ENCODE peak calls at places on chromosomes 13 and 19, in nine cellular contexts. R, Q, F, A, I, V, N, S and C are unnamed samples.
A peak's percentile ranks its signal among the peaks of the same experiment; 100 is the strongest.

GRCh38 chr19:42224940-42225717 is 5.0 kb downstream of the ZNF526 start:
- DNase-seq in R (no peak), Q (no peak), F (no peak), A (no peak), I (no peak), V (no peak), N (no peak), S (no peak), C (no peak)

GRCh38 chr19:34964598-34964997 is 569 bp upstream of the ZNF792 start:
- DNase-seq in R (no peak), Q (no peak), F (no peak), A (no peak), I (no peak), V (no peak), N (no peak), S (no peak), C (no peak)

GRCh38 chr19:15265849-15266248 is 33.6 kb upstream of the EPHX3 start:
- DNase-seq in R (peak; percentile 99), Q (peak; percentile 88), F (peak; percentile 82), A (peak; percentile 96), I (peak; percentile 48), V (no peak), N (peak; percentile 37), S (peak; percentile 90), C (peak; percentile 93)

GRCh38 chr19:49327878-49328544 is 3.0 kb upstream of the SLC6A16 start:
- DNase-seq in R (no peak), Q (peak; percentile 13), F (no peak), A (no peak), I (no peak), V (peak; percentile 30), N (peak; percentile 44), S (no peak), C (no peak)

GRCh38 chr19:10271543-10272086 is 695 bp downstream of the ICAM1 start:
- DNase-seq in R (no peak), Q (no peak), F (no peak), A (no peak), I (no peak), V (no peak), N (no peak), S (no peak), C (no peak)

GRCh38 chr19:21704320-21704719 is 63.1 kb downstream of the ZNF100 start:
- DNase-seq in R (no peak), Q (no peak), F (no peak), A (no peak), I (no peak), V (no peak), N (no peak), S (no peak), C (no peak)

GRCh38 chr13:79810671-79811070 is 329.7 kb downstream of the NDFIP2 start:
- DNase-seq in R (no peak), Q (no peak), F (no peak), A (peak; percentile 15), I (peak; percentile 22), V (peak; percentile 29), N (no peak), S (no peak), C (no peak)

GRCh38 chr13:43567608-43568007 is 219.2 kb downstream of the ENOX1 start:
- DNase-seq in R (no peak), Q (no peak), F (no peak), A (no peak), I (peak; percentile 16), V (no peak), N (no peak), S (no peak), C (no peak)

GRCh38 chr13:99526549-99526948 is 25.3 kb downstream of the TM9SF2 start:
- DNase-seq in R (no peak), Q (no peak), F (no peak), A (no peak), I (no peak), V (peak; percentile 5), N (no peak), S (no peak), C (no peak)

GRCh38 chr19:8612807-8613171 is 2.3 kb upstream of the ADAMTS10 start:
- DNase-seq in R (no peak), Q (no peak), F (no peak), A (no peak), I (no peak), V (no peak), N (no peak), S (no peak), C (no peak)

GRCh38 chr19:19049406-19049805 is 14.4 kb upstream of the SLC25A42 start:
- DNase-seq in R (no peak), Q (no peak), F (no peak), A (no peak), I (no peak), V (no peak), N (no peak), S (no peak), C (no peak)

GRCh38 chr19:18502633-18503294 is 19.1 kb downstream of the ELL start:
- DNase-seq in R (no peak), Q (no peak), F (no peak), A (no peak), I (no peak), V (no peak), N (no peak), S (peak; percentile 56), C (no peak)

GRCh38 chr13:111337206-111337605 is 16.8 kb downstream of the TEX29 start:
- DNase-seq in R (no peak), Q (no peak), F (no peak), A (peak; percentile 91), I (peak; percentile 70), V (no peak), N (no peak), S (no peak), C (no peak)

GRCh38 chr19:2171349-2172145 is 7.8 kb downstream of the DOT1L start:
- DNase-seq in R (peak; percentile 59), Q (no peak), F (no peak), A (no peak), I (no peak), V (peak; percentile 45), N (no peak), S (peak; percentile 73), C (peak; percentile 39)

GRCh38 chr19:39448271-39448670 is 2.9 kb downstream of the SUPT5H start:
- DNase-seq in R (no peak), Q (no peak), F (no peak), A (no peak), I (peak; percentile 71), V (no peak), N (no peak), S (no peak), C (no peak)

GRCh38 chr13:43058318-43058674 is 34.9 kb downstream of the DNAJC15 start:
- DNase-seq in R (no peak), Q (no peak), F (no peak), A (no peak), I (peak; percentile 92), V (no peak), N (peak; percentile 72), S (no peak), C (no peak)

GRCh38 chr13:43245374-43245964 is 222.1 kb downstream of the DNAJC15 start:
- DNase-seq in R (no peak), Q (no peak), F (no peak), A (peak; percentile 58), I (peak; percentile 63), V (no peak), N (no peak), S (no peak), C (no peak)

GRCh38 chr13:94595006-94595942 is 678 bp downstream of the TGDS start:
- DNase-seq in R (peak; percentile 23), Q (no peak), F (no peak), A (no peak), I (peak; percentile 30), V (peak; percentile 40), N (peak; percentile 11), S (no peak), C (peak; percentile 34)

DNA sequence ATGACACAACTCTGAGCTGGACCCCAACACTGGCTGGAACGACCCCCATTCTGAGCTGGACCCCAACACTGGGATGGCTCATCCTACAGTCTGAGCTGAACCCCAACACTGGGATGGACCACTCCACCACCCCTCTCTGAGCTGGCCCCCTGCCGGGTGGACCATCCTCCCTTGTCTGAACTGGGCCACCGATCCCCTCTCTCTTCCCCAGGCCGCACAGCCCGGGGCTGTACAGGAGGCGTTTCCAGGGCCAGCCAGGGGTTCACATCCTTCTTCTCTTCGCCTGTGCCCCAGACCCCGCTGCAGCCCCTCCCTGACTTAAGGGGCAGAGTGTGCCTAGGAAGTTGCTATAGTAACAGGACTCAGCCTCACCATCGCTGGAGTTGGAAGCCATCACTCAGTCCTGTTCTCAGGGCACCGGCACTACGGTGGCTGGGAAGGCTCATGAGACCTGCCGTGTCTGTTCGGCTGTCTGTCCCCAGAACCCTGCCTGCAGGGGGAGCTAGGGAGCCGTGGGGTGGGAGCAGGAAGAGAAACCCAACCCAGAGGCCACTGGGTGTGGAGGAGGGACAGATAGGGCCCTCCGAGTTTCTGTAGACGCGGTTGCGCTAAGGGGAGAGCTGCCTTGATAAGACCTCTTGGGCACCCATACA is 3.7 kb downstream of the PRKACA start:
- DNase-seq in R (no peak), Q (peak; percentile 76), F (no peak), A (no peak), I (no peak), V (no peak), N (no peak), S (peak; percentile 42), C (no peak)
- TF ChIP-seq CTCF in R (peak; percentile 21), Q (peak; percentile 29), F (no peak), A (peak; percentile 28), I (peak; percentile 45), V (peak; percentile 24), N (peak; percentile 52), S (peak; percentile 33), C (no peak)

DNA sequence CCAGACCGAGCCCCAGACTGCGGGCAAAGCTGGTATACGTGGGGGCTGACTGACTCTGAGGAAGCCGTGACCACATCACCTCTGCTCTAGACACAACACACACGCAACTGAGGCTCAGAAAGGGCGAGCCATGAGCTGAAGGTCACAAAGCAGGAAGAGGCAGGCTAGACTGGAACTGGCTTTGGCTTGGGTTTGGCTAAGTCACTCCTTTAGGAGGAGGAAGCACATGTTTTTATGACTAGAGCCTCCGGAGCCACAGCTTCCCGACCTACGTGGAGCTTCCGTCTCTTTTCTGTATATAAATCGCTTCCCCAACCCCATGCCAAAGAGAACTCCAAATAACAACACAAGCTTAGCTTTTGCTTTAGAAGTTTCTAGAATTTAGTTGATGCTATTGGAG is 48.0 kb downstream of the RFX2 start:
- DNase-seq in R (no peak), Q (peak; percentile 79), F (no peak), A (no peak), I (no peak), V (no peak), N (no peak), S (no peak), C (peak; percentile 28)
- H3K4me3 ChIP-seq in R (no peak overlapping the region), Q (peak overlapping the region; percentile 1), F (no peak overlapping the region), A (no peak overlapping the region), I (no peak overlapping the region), V (no peak overlapping the region), N (no peak overlapping the region), S (peak overlapping the region; percentile 7), C (no peak overlapping the region)

GRCh38 chr19:13864513-13865242 is 12.3 kb upstream of the NANOS3 start:
- DNase-seq in R (peak; percentile 19), Q (no peak), F (no peak), A (no peak), I (no peak), V (no peak), N (no peak), S (no peak), C (no peak)
- H3K27ac ChIP-seq in R (peak overlapping the region; percentile 44), Q (peak overlapping the region; percentile 24), F (peak overlapping the region; percentile 69), A (no peak overlapping the region), I (no peak overlapping the region), V (no peak overlapping the region), N (peak overlapping the region; percentile 57), S (peak overlapping the region; percentile 58), C (no peak overlapping the region)

GRCh38 chr19:46579286-46579944 is 21.7 kb upstream of the CALM3 start:
- DNase-seq in R (no peak), Q (no peak), F (no peak), A (no peak), I (no peak), V (peak; percentile 55), N (peak; percentile 21), S (no peak), C (no peak)
- TF ChIP-seq CTCF in R (no peak), Q (peak; percentile 23), F (no peak), A (peak; percentile 48), I (no peak), V (peak; percentile 68), N (no peak), S (peak; percentile 35), C (no peak)